ENCODE peak calls at places on chromosomes 2 and 18, in five cellular contexts. T is heart left ventricle, C is right cardiac atrium, B is cardiac muscle cell, Y is fibroblast of lung. U is an unnamed sample.

GRCh38 chr2:14401838-14402237 is 230.7 kb upstream of the LRATD1 start:
- DNase-seq in T (no peak), C (no peak), B (no peak), Y (no peak), U (no peak)

GRCh38 chr2:239282448-239283287 is 118.2 kb downstream of the HDAC4 start:
- DNase-seq in T (no peak), C (no peak), B (no peak), Y (no peak), U (no peak)

GRCh38 chr2:10778724-10779115 is 33.9 kb downstream of the PDIA6 start:
- DNase-seq in T (no peak), C (no peak), B (no peak), Y (no peak), U (no peak)

GRCh38 chr2:25664531-25665307 is 8.7 kb downstream of the DTNB start:
- DNase-seq in T (peak; percentile 53), C (no peak), B (peak; percentile 81), Y (peak; percentile 63), U (peak; percentile 53)

GRCh38 chr2:196431076-196431475 is 208.4 kb upstream of the CCDC150 start:
- DNase-seq in T (no peak), C (no peak), B (no peak), Y (peak; percentile 51), U (no peak)

GRCh38 chr2:207847807-207848544 is 78.3 kb upstream of the FZD5 start:
- DNase-seq in T (peak; percentile 42), C (no peak), B (no peak), Y (peak; percentile 97), U (peak; percentile 29)

GRCh38 chr2:120761164-120761861 is 25.6 kb downstream of the GLI2 start:
- DNase-seq in T (no peak), C (peak; percentile 28), B (no peak), Y (no peak), U (peak; percentile 22)

GRCh38 chr2:58221909-58222308 is 19.2 kb downstream of the FANCL start:
- DNase-seq in T (no peak), C (no peak), B (no peak), Y (no peak), U (no peak)

GRCh38 chr2:197310940-197311485 is 433 bp upstream of the ANKRD44 start:
- DNase-seq in T (no peak), C (no peak), B (no peak), Y (no peak), U (no peak)

GRCh38 chr18:62963522-62963921 is 248.2 kb downstream of the PHLPP1 start:
- DNase-seq in T (no peak), C (no peak), B (no peak), Y (no peak), U (no peak)

GRCh38 chr2:36246320-36246990 is 109.1 kb upstream of the CRIM1 start:
- DNase-seq in T (no peak), C (no peak), B (no peak), Y (peak; percentile 62), U (no peak)

GRCh38 chr18:31555971-31556747 is 35.5 kb upstream of the TTR start:
- DNase-seq in T (peak; percentile 12), C (no peak), B (peak; percentile 68), Y (peak; percentile 56), U (no peak)

GRCh38 chr2:211836409-211836808 is 702.2 kb downstream of the ERBB4 start:
- DNase-seq in T (no peak), C (no peak), B (no peak), Y (no peak), U (no peak)

GRCh38 chr2:188580738-188581137 is 289.1 kb downstream of the GULP1 start:
- DNase-seq in T (no peak), C (no peak), B (no peak), Y (peak; percentile 20), U (no peak)

GRCh38 chr2:42848726-42849290 is 56.4 kb upstream of the HAAO start:
- DNase-seq in T (no peak), C (no peak), B (no peak), Y (no peak), U (peak; percentile 45)

GRCh38 chr2:69791045-69791444 is 38.4 kb upstream of the GMCL1 start:
- DNase-seq in T (peak; percentile 43), C (no peak), B (no peak), Y (no peak), U (no peak)

GRCh38 chr18:57441395-57441794 is 6.2 kb downstream of the ONECUT2 start:
- DNase-seq in T (no peak), C (no peak), B (no peak), Y (peak; percentile 30), U (no peak)
- H3K27me3 ChIP-seq in T (peaks cover 85% of the 10 kb centered on the region), C (peaks cover 13% of the 10 kb centered on the region), B (peaks cover 95% of the 10 kb centered on the region), Y (peaks cover 56% of the 10 kb centered on the region), U (peaks cover 97% of the 10 kb centered on the region)

DNA sequence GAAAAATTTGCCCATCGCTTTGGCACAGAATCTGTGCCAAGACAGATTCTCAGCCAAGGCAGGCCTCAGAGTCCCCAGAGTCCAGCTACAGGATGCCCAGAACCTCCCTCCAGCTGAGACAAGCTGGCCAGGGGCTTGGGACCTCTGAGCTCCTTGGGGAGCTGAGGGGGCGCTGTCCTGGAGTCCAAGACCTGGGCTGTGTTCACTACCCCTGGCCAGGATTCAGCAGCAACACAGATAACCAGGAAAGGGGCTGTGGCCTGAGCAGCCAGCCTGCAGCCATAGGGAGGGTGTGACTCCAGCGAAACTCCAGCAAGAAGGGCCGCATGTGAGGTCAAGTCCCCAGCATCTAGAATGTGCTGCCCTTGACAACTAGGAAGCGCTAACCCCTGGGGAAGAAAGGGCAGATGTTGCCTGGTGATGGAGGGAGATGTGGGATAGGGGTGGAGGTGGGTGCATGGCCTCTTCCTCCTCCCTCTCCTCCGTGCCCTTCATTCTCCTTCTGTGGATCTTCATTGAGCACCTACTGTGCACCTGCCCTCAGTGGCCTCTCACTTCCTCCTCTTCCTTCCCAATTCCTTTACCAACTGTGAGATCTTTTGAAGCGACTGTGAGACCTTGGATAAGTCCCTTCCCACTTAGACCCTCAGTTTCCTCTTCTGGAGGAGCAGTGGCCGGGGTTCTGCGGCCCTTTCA is 7.7 kb upstream of the ARID5A start:
- DNase-seq in T (no peak), C (peak; percentile 88), B (no peak), Y (no peak), U (peak; percentile 62)
- H3K4me3 ChIP-seq in T (peak overlapping the region; percentile 77), C (no peak overlapping the region), B (no peak overlapping the region), Y (no peak overlapping the region), U (peak overlapping the region; percentile 60)

DNA sequence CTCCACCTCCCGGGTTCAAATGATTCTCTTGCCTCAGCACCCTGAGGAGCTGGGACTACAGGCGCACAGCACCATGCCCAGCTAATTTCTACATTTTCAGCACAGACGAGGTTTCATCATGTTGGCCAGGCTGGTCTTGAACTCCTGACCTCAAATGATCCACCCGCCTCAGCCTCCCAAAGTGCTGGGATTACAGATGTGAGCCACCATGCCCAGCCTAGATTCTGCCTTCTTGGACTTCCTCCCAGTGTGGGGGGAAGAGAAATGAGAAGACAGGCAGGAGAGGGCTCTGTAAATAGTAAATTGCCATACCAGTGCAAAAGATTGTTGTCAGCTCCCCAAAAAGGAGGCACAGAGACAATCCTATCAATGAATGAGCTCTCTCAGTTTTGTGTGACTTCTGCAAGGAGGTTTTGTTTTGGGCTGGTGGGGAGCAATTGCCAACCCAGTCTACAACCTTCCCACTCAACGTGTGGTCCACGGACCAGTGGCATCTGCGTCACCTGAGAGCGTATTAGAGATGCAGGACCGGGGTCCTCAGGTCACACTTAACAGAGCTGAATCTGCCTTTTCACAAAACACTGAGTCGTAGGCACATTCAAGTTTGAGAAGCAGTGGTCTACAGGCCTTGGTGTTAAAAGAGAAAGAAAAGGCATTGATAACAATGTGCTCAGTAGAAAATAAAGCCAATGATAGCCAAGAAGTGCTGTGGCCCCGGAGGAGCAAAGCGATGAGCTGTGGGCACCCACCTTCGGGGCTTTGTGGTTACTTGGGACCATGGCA is 78.1 kb downstream of the MYCN start:
- DNase-seq in T (no peak), C (no peak), B (no peak), Y (no peak), U (no peak)
- H3K27me3 ChIP-seq in T (peaks cover 12% of the 10 kb centered on the region), C (no peaks in the 10 kb centered on the region), B (peaks cover 4% of the 10 kb centered on the region), Y (no peaks in the 10 kb centered on the region), U (no peaks in the 10 kb centered on the region)

GRCh38 chr2:191845876-191846786 is 757 bp downstream of the CAVIN2 start:
- DNase-seq in T (no peak), C (peak; percentile 72), B (no peak), Y (no peak), U (no peak)
- H3K4me3 ChIP-seq in T (peak overlapping the region; percentile 76), C (peak overlapping the region; percentile 52), B (no peak overlapping the region), Y (peak overlapping the region; percentile 78), U (peak overlapping the region; percentile 42)

U was measured in tibial artery.